ENCODE peak calls at places on chromosomes 13 and 19, in seven cellular contexts. W is lower leg skin, N is stromal cell of bone marrow, M is GM13977, Y is hepatic stellate cell, Z is suprapubic skin, U is heart right ventricle. C is an unnamed sample.

GRCh38 chr13:40352385-40352778 is 314.1 kb downstream of the FOXO1 start:
- DNase-seq in W (no peak), N (no peak), M (no peak), Y (no peak), Z (no peak), U (peak), C (no peak)

GRCh38 chr19:15396436-15396835 is 16.8 kb upstream of the AKAP8 start:
- DNase-seq in W (peak), N (no peak), M (no peak), Y (no peak), Z (no peak), U (no peak), C (no peak)

GRCh38 chr13:85654227-85654626 is 145.0 kb downstream of the SLITRK6 start:
- DNase-seq in W (no peak), N (no peak), M (no peak), Y (no peak), Z (no peak), U (no peak), C (no peak)

GRCh38 chr13:28022848-28023518 is 34.5 kb upstream of the URAD start:
- DNase-seq in W (no peak), N (no peak), M (no peak), Y (peak), Z (no peak), U (no peak), C (no peak)

GRCh38 chr13:112973577-112973951 is 4.5 kb downstream of the MCF2L start:
- DNase-seq in W (no peak), N (no peak), M (no peak), Y (no peak), Z (peak), U (no peak), C (no peak)

GRCh38 chr13:105290596-105290995 is 1244.9 kb downstream of the EFNB2 start:
- DNase-seq in W (no peak), N (no peak), M (no peak), Y (no peak), Z (no peak), U (no peak), C (no peak)

GRCh38 chr13:102400619-102401125 is 1.2 kb downstream of the FGF14 start:
- DNase-seq in W (no peak), N (no peak), M (peak), Y (peak), Z (peak), U (peak), C (peak)

GRCh38 chr13:99062593-99062992 is 84.7 kb upstream of the DOCK9 start:
- DNase-seq in W (no peak), N (peak), M (no peak), Y (peak), Z (no peak), U (peak), C (peak)

GRCh38 chr19:35168261-35168660 is 13.7 kb downstream of the FXYD5 start:
- DNase-seq in W (peak), N (no peak), M (no peak), Y (no peak), Z (no peak), U (no peak), C (peak)

GRCh38 chr13:20159646-20160345 is 1.1 kb downstream of the GJA3 start:
- DNase-seq in W (no peak), N (no peak), M (no peak), Y (no peak), Z (no peak), U (no peak), C (no peak)

GRCh38 chr19:22438011-22438410 is 15.9 kb upstream of the ZNF98 start:
- DNase-seq in W (no peak), N (no peak), M (no peak), Y (no peak), Z (no peak), U (no peak), C (no peak)

GRCh38 chr19:35224681-35225604 is 3.6 kb downstream of the FAM187B start:
- DNase-seq in W (peak), N (no peak), M (no peak), Y (no peak), Z (no peak), U (no peak), C (no peak)

GRCh38 chr19:15124572-15125231 is 17.5 kb downstream of the SYDE1 start:
- DNase-seq in W (peak), N (no peak), M (no peak), Y (no peak), Z (no peak), U (no peak), C (peak)

GRCh38 chr13:109989155-109989554 is 202.8 kb upstream of the IRS2 start:
- DNase-seq in W (peak), N (peak), M (no peak), Y (peak), Z (no peak), U (no peak), C (no peak)

GRCh38 chr13:41179593-41180250 is 14.6 kb downstream of the KBTBD7 start:
- DNase-seq in W (no peak), N (peak), M (no peak), Y (no peak), Z (no peak), U (no peak), C (peak)

GRCh38 chr19:6564393-6564792 is 26.6 kb downstream of the CD70 start:
- DNase-seq in W (no peak), N (no peak), M (no peak), Y (no peak), Z (no peak), U (no peak), C (peak)

GRCh38 chr19:15640294-15640903 is at the start of gene CYP4F3:
- DNase-seq in W (peak), N (no peak), M (no peak), Y (no peak), Z (peak), U (peak), C (peak)